ENCODE peak calls at places on chromosomes 12 and 14, in ten cellular contexts. N, W, L, V, B, E, M, X, Y and D are unnamed samples.

GRCh38 chr14:24311837-24312615 is 724 bp downstream of the LTB4R start:
- DNase-seq in V (no peak), L (no peak), Y (no peak), E (no peak), X (no peak), N (no peak), M (no peak), W (no peak), B (no peak), D (no peak)

GRCh38 chr14:31075144-31075543 is 49.0 kb upstream of the STRN3 start:
- DNase-seq in V (no peak), N (no peak), E (no peak), W (no peak), X (no peak), B (no peak), L (no peak), Y (no peak), M (no peak), D (no peak)

GRCh38 chr14:101101456-101102056 is 198.0 kb upstream of the RTL1 start:
- DNase-seq in W (no peak), N (no peak), X (no peak), M (no peak), Y (no peak), V (no peak), E (peak; percentile 82), B (no peak), L (no peak), D (peak; percentile 48)

GRCh38 chr12:39352470-39352869 is 90.5 kb downstream of the KIF21A start:
- DNase-seq in N (no peak), E (no peak), M (no peak), V (no peak), L (no peak), X (no peak), W (no peak), Y (no peak), B (no peak), D (no peak)

GRCh38 chr12:50185496-50185895 is 18.3 kb upstream of the CERS5 start:
- DNase-seq in V (no peak), N (no peak), X (no peak), Y (no peak), W (no peak), B (no peak), M (no peak), L (no peak), E (no peak), D (peak; percentile 45)

GRCh38 chr12:112937741-112938719 is at the start of gene OAS3:
- DNase-seq in V (peak; percentile 57), E (peak; percentile 47), W (no peak), X (peak; percentile 73), L (peak; percentile 82), B (peak; percentile 74), N (peak; percentile 50), M (peak; percentile 59), Y (no peak), D (peak; percentile 83)

GRCh38 chr12:131733874-131734273 is 23.0 kb downstream of the SFSWAP start:
- DNase-seq in X (no peak), E (no peak), W (no peak), M (no peak), Y (no peak), N (no peak), B (no peak), V (no peak), L (no peak), D (no peak)

GRCh38 chr12:11517080-11517479 is 121.7 kb upstream of the PRB2 start:
- DNase-seq in B (no peak), W (no peak), Y (no peak), L (no peak), X (no peak), V (no peak), N (no peak), M (no peak), E (no peak), D (no peak)

GRCh38 chr14:69387311-69387710 is 10.8 kb downstream of the ERH start:
- DNase-seq in L (no peak), W (no peak), M (no peak), N (no peak), E (peak; percentile 28), X (no peak), B (peak; percentile 4), V (no peak), Y (no peak), D (no peak)

GRCh38 chr12:22974865-22975264 is 349.9 kb downstream of the ETNK1 start:
- DNase-seq in W (peak; percentile 46), M (no peak), L (no peak), X (no peak), B (peak; percentile 93), V (no peak), N (no peak), E (peak; percentile 82), Y (peak; percentile 91), D (peak; percentile 81)

GRCh38 chr12:12070674-12071661 is at the start of gene BCL2L14:
- DNase-seq in X (no peak), V (no peak), M (no peak), L (peak; percentile 8), N (no peak), B (no peak), E (no peak), W (no peak), Y (no peak), D (peak; percentile 28)

GRCh38 chr14:93005838-93006237 is 82.9 kb downstream of the CHGA start:
- DNase-seq in L (no peak), M (no peak), X (no peak), E (no peak), B (no peak), W (peak; percentile 54), N (no peak), V (no peak), Y (no peak), D (peak; percentile 36)

GRCh38 chr14:73223049-73223448 is 14.3 kb upstream of the PAPLN start:
- DNase-seq in M (no peak), E (no peak), V (no peak), B (no peak), N (no peak), L (no peak), W (no peak), Y (no peak), X (no peak), D (no peak)

GRCh38 chr14:70888681-70889175 is 18.5 kb upstream of the PCNX1 start:
- DNase-seq in L (no peak), Y (peak; percentile 59), X (no peak), B (peak; percentile 54), W (no peak), N (no peak), V (no peak), M (no peak), E (no peak), D (no peak)

GRCh38 chr12:123363743-123364531 is 710 bp downstream of the SBNO1 start:
- DNase-seq in Y (no peak), W (no peak), V (peak; percentile 10), M (peak; percentile 8), B (peak; percentile 17), E (no peak), N (peak; percentile 47), L (peak; percentile 18), X (peak; percentile 60), D (peak; percentile 45)

GRCh38 chr14:54342806-54343205 is 54.0 kb upstream of the CDKN3 start:
- DNase-seq in N (no peak), M (no peak), W (no peak), E (no peak), X (no peak), Y (no peak), V (no peak), L (no peak), B (no peak), D (peak; percentile 59)

GRCh38 chr12:85405781-85406522 is 125.9 kb downstream of the ALX1 start:
- DNase-seq in L (no peak), E (peak; percentile 21), N (no peak), Y (no peak), X (no peak), V (no peak), W (no peak), B (peak; percentile 58), M (no peak), D (peak; percentile 60)

GRCh38 chr12:74624206-74624605 is 86.6 kb downstream of the ATXN7L3B start:
- DNase-seq in L (no peak), X (no peak), W (no peak), E (no peak), M (no peak), V (no peak), B (no peak), N (no peak), Y (no peak), D (no peak)

GRCh38 chr12:25241171-25242020 is 9.3 kb downstream of the KRAS start:
- DNase-seq in X (no peak), E (no peak), Y (no peak), B (peak; percentile 70), M (no peak), L (no peak), N (peak; percentile 25), V (peak; percentile 6), W (no peak), D (peak; percentile 56)

GRCh38 chr12:104177663-104178501 is 37.7 kb upstream of the TXNRD1 start:
- DNase-seq in X (no peak), L (no peak), V (no peak), N (no peak), W (peak; percentile 37), M (no peak), Y (peak; percentile 84), E (peak; percentile 92), B (peak; percentile 95), D (peak; percentile 93)

GRCh38 chr12:124301084-124301654 is 6.3 kb downstream of the RFLNA start:
- DNase-seq in X (no peak), E (no peak), N (no peak), M (no peak), V (no peak), W (no peak), B (no peak), Y (no peak), L (no peak), D (no peak)

GRCh38 chr12:108193922-108194321 is 64.8 kb downstream of the WSCD2 start:
- DNase-seq in L (no peak), Y (no peak), B (no peak), M (no peak), X (no peak), W (peak; percentile 15), N (peak; percentile 57), V (peak; percentile 4), E (no peak), D (peak; percentile 19)

GRCh38 chr14:105023791-105024480 is 3.1 kb upstream of the CDCA4 start:
- DNase-seq in V (no peak), X (no peak), Y (no peak), E (peak; percentile 67), B (peak; percentile 79), M (no peak), N (no peak), W (no peak), L (no peak), D (peak; percentile 62)

GRCh38 chr14:73472182-73473114 is 14.1 kb upstream of the NUMB start:
- DNase-seq in V (no peak), B (peak; percentile 77), Y (no peak), N (peak; percentile 69), L (no peak), E (no peak), M (no peak), W (peak; percentile 50), X (peak; percentile 48), D (peak; percentile 78)

GRCh38 chr12:118094039-118094438 is 9.8 kb downstream of the VSIG10 start:
- DNase-seq in E (no peak), B (no peak), L (no peak), M (no peak), V (no peak), X (no peak), N (no peak), W (no peak), Y (no peak), D (no peak)

GRCh38 chr12:60197589-60197988 is 601.8 kb downstream of the SLC16A7 start:
- DNase-seq in W (no peak), B (no peak), N (no peak), Y (no peak), L (no peak), X (no peak), M (no peak), E (no peak), V (no peak), D (no peak)

GRCh38 chr14:75229576-75229922 is 49.1 kb upstream of the FOS start:
- DNase-seq in E (no peak), W (no peak), N (no peak), M (no peak), Y (no peak), B (no peak), V (no peak), X (no peak), L (no peak), D (no peak)

GRCh38 chr14:74368441-74368840 is 20.2 kb downstream of the VRTN start:
- DNase-seq in M (no peak), Y (no peak), X (no peak), L (no peak), W (no peak), E (no peak), V (no peak), N (no peak), B (no peak), D (no peak)